ENCODE peak calls at places on chromosomes 1 and 21, in six cellular contexts. A, S, F, I, P and C are unnamed samples.

GRCh38 chr1:116537439-116537838 is 33.4 kb downstream of the CD58 start:
- DNase-seq in F (no peak), I (no peak), S (no peak), A (no peak), P (peak; percentile 56), C (no peak)

GRCh38 chr1:13536612-13537011 is 22.8 kb upstream of the LRRC38 start:
- DNase-seq in P (no peak), F (no peak), I (peak; percentile 39), A (no peak), S (no peak), C (no peak)

GRCh38 chr1:208192989-208193388 is 51.2 kb downstream of the PLXNA2 start:
- DNase-seq in P (no peak), S (no peak), I (no peak), F (no peak), A (no peak), C (no peak)

GRCh38 chr1:182340233-182341058 is 51.1 kb downstream of the GLUL start:
- DNase-seq in P (peak; percentile 13), S (no peak), A (no peak), F (no peak), I (no peak), C (no peak)

GRCh38 chr1:203990118-203990517 is 82.8 kb upstream of the SOX13 start:
- DNase-seq in A (no peak), I (no peak), S (no peak), P (no peak), F (no peak), C (no peak)

GRCh38 chr1:147073062-147073432 is 99.2 kb downstream of the PRKAB2 start:
- DNase-seq in S (no peak), F (no peak), P (no peak), A (no peak), I (no peak), C (no peak)

GRCh38 chr1:94068831-94069648 is 51.9 kb downstream of the ABCA4 start:
- DNase-seq in I (no peak), A (no peak), P (peak; percentile 75), S (no peak), F (peak; percentile 44), C (peak; percentile 61)

GRCh38 chr1:187264995-187265602 is 436.4 kb downstream of the PLA2G4A start:
- DNase-seq in S (no peak), A (peak; percentile 1), F (peak; percentile 69), P (peak; percentile 65), I (peak; percentile 68), C (peak; percentile 60)

GRCh38 chr1:101236546-101237228 is at the start of gene S1PR1:
- DNase-seq in I (peak; percentile 96), S (peak; percentile 87), A (peak; percentile 93), P (peak; percentile 63), F (peak; percentile 30), C (peak; percentile 31)

GRCh38 chr1:19398309-19398760 is 86.2 kb downstream of the SLC66A1 start:
- DNase-seq in F (no peak), S (no peak), P (peak; percentile 100), I (no peak), A (no peak), C (peak; percentile 57)

GRCh38 chr1:88685239-88685604 is 1.1 kb downstream of the PKN2 start:
- DNase-seq in A (peak; percentile 48), F (no peak), S (no peak), P (peak; percentile 9), I (no peak), C (no peak)

GRCh38 chr1:206771353-206771722 is 765 bp downstream of the IL19 start:
- DNase-seq in A (no peak), S (no peak), P (no peak), I (no peak), F (no peak), C (no peak)
- H3K27me3 ChIP-seq in A (no peaks in the 10 kb centered on the region), S (no peaks in the 10 kb centered on the region), P (no peaks in the 10 kb centered on the region), I (no peaks in the 10 kb centered on the region), F (no peaks in the 10 kb centered on the region), C (peaks cover 6% of the 10 kb centered on the region)

GRCh38 chr1:212667223-212668139 is 32.2 kb downstream of the BATF3 start:
- DNase-seq in F (no peak), I (no peak), A (peak; percentile 32), P (peak; percentile 94), S (peak; percentile 45), C (peak; percentile 79)
- H3K4me3 ChIP-seq in F (no peak overlapping the region), I (no peak overlapping the region), A (no peak overlapping the region), P (peak overlapping the region; percentile 42), S (peak overlapping the region; percentile 14), C (peak overlapping the region; percentile 18)

DNA sequence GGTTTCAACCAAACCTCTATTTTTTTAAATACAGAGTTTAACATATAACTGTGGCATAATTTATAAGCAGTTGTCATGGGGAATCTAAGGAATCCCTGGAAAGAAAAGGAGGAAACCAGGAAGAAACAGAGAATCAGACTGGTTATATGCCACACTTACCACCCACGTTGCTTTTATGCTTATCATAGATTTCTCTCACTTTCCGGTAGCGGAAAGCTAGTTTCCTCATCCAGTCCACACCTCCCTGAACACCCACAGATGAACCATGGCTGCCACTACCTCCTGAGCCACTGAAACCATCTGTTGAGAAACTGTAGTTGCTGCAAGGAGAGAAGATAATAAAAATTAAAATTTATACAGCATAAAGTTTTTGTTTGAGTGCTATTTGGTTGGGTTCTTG is 33.5 kb downstream of the XKR8 start:
- DNase-seq in A (peak; percentile 27), P (no peak), F (no peak), S (no peak), I (no peak), C (no peak)
- H3K36me3 ChIP-seq in A (peaks cover 46% of the 10 kb centered on the region), P (peaks cover 10% of the 10 kb centered on the region), F (no peaks in the 10 kb centered on the region), S (peaks cover 82% of the 10 kb centered on the region), I (peaks cover 49% of the 10 kb centered on the region), C (peaks cover 63% of the 10 kb centered on the region)

DNA sequence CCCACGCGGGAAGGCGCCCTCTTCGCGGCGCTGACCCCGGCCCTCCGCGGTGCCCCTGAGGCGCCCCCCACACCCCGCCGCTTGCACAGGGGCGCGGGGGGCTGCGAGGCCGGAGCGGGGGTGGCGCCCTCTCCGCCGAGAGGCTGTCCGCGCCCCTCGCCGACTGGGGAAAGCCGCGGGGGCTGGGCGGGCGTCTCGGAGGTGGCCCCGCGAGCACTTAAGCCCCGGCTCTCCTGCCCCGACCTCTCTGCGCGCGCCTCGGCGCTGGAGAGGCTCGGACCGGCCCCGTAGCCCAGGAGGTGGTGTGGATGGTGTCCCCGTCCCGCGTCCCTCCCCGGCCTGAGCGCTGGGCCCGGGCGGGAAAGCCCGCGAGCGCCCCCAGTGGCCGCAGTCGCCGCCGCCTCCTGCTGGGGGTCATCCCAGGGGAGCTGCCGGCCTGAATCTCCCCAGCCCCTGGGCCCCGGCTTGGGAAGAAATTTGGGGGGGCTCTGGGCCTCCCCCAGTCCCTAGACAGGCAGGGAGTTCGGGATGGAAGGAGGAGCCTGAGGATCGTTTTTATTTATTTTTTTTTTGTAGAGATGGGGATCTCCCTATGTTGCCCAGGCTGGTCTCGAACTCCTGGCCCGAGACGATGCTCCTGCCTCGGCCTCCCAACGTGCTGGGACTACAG is 1.9 kb upstream of the HES4 start:
- DNase-seq in S (peak; percentile 88), I (peak; percentile 84), F (peak; percentile 74), A (peak; percentile 42), P (peak; percentile 53), C (peak; percentile 84)
- H3K27me3 ChIP-seq in S (no peaks in the 10 kb centered on the region), I (peaks cover 30% of the 10 kb centered on the region), F (no peaks in the 10 kb centered on the region), A (peaks cover 9% of the 10 kb centered on the region), P (peaks cover 12% of the 10 kb centered on the region), C (no peaks in the 10 kb centered on the region)

GRCh38 chr1:201503397-201504176 is 3.3 kb downstream of the CSRP1 start:
- DNase-seq in I (peak; percentile 87), F (peak; percentile 82), S (peak; percentile 64), P (peak; percentile 99), A (no peak), C (peak; percentile 75)

GRCh38 chr1:201505505-201505893 is 1.4 kb downstream of the CSRP1 start:
- DNase-seq in S (peak; percentile 54), P (peak; percentile 79), F (no peak), I (no peak), A (peak; percentile 10), C (no peak)

GRCh38 chr1:201504179-201504631 is 2.7 kb downstream of the CSRP1 start:
- DNase-seq in P (peak; percentile 57), F (no peak), A (no peak), S (no peak), I (no peak), C (no peak)

GRCh38 chr1:201506092-201506491 is 831 bp downstream of the CSRP1 start:
- DNase-seq in A (no peak), F (no peak), S (no peak), P (no peak), I (no peak), C (no peak)

GRCh38 chr1:201504799-201505504 is 2.0 kb downstream of the CSRP1 start:
- DNase-seq in F (no peak), A (no peak), P (no peak), I (no peak), S (no peak), C (no peak)
- H3K4me3 ChIP-seq in F (peak overlapping the region; percentile 76), A (peak overlapping the region; percentile 87), P (peak overlapping the region; percentile 85), I (no peak overlapping the region), S (peak overlapping the region; percentile 68), C (no peak overlapping the region)

GRCh38 chr21:43834146-43834905 is 30.7 kb upstream of the AGPAT3 start:
- DNase-seq in S (no peak), P (no peak), I (no peak), A (no peak), F (no peak), C (no peak)
- H3K36me3 ChIP-seq in S (no peaks in the 10 kb centered on the region), P (no peaks in the 10 kb centered on the region), I (no peaks in the 10 kb centered on the region), A (no peaks in the 10 kb centered on the region), F (no peaks in the 10 kb centered on the region), C (no peaks in the 10 kb centered on the region)

GRCh38 chr1:151720974-151721787 is at the start of gene RIIAD1:
- DNase-seq in I (peak; percentile 63), P (peak; percentile 10), F (no peak), A (peak; percentile 57), S (peak; percentile 40), C (peak; percentile 26)

GRCh38 chr1:151723726-151724370 is 2.5 kb downstream of the RIIAD1 start:
- DNase-seq in F (no peak), A (no peak), S (no peak), P (no peak), I (no peak), C (no peak)

GRCh38 chr1:151720190-151720953 is 950 bp upstream of the RIIAD1 start:
- DNase-seq in S (no peak), I (peak; percentile 35), A (peak; percentile 40), P (peak; percentile 4), F (no peak), C (no peak)

GRCh38 chr1:151718666-151719065 is 2.1 kb upstream of the CELF3 start:
- DNase-seq in I (no peak), A (no peak), P (no peak), S (no peak), F (no peak), C (no peak)

GRCh38 chr1:151721788-151722510 is 627 bp downstream of the RIIAD1 start:
- DNase-seq in A (no peak), S (no peak), F (no peak), P (no peak), I (no peak), C (no peak)
- H3K27me3 ChIP-seq in A (peaks cover 48% of the 10 kb centered on the region), S (peaks cover 8% of the 10 kb centered on the region), F (no peaks in the 10 kb centered on the region), P (peaks cover 32% of the 10 kb centered on the region), I (peaks cover 40% of the 10 kb centered on the region), C (peaks cover 6% of the 10 kb centered on the region)

DNA sequence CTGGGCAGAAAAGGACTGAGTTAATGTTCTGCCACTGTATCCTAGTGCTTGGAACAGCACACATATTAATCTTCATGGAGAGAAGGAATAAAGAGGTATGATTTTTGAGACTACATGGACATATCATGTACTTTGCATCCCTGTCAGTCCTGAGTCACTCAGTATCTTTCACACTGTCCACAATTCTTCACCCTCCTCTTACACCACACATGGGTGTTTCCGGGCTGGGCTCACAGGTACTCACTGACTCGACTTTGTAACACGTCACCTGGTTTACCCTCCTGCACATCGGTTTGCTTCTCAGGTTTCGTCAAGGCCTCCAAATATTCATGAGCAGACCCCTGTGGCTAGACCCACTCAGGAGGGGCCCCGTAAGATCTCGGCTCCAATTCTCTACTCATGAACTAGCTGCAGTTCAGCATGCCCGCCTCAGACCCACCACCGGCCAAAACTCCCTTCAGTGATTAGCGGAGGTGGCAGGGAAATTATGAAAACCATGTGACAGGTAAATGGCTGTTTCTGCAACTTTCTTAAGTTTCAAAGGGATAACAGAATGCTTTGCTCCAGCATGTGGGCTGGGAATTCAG is 31.1 kb upstream of the TRABD2B start:
- DNase-seq in A (no peak), S (no peak), F (no peak), I (no peak), P (no peak), C (no peak)
- H3K4me3 ChIP-seq in A (no peak overlapping the region), S (no peak overlapping the region), F (no peak overlapping the region), I (no peak overlapping the region), P (no peak overlapping the region), C (no peak overlapping the region)